ENCODE peak calls at places on chromosomes 4 and X, in five cellular contexts. C is sigmoid colon, T is GM13977, D is adrenal gland, R is mesothelial cell of epicardium. B is an unnamed sample.
A peak's percentile ranks its signal among the peaks of the same experiment; 100 is the strongest.

GRCh38 chr4:113591982-113592381 is 169.6 kb downstream of the CAMK2D start:
- DNase-seq in D (no peak), T (no peak), C (no peak), R (no peak), B (no peak)

GRCh38 chr4:169270156-169270809 is 473 bp downstream of the SH3RF1 start:
- DNase-seq in T (peak; percentile 78), C (peak; percentile 70), D (peak; percentile 76), R (peak; percentile 34), B (peak; percentile 42)

GRCh38 chrX:102560423-102561068 is 38.8 kb upstream of the ARMCX5 start:
- DNase-seq in C (no peak), R (no peak), T (no peak), D (no peak), B (no peak)

GRCh38 chr4:111630705-111631104 is 514.5 kb upstream of the FAM241A start:
- DNase-seq in C (no peak), R (no peak), D (no peak), T (no peak), B (no peak)

GRCh38 chr4:10655968-10656367 is 28.6 kb downstream of the CLNK start:
- DNase-seq in D (no peak), C (no peak), R (no peak), T (no peak), B (no peak)

GRCh38 chr4:768995-769394 is 56.9 kb downstream of the CPLX1 start:
- DNase-seq in R (no peak), T (no peak), C (no peak), D (no peak), B (no peak)

GRCh38 chr4:65071532-65071931 is 598.8 kb downstream of the EPHA5 start:
- DNase-seq in D (no peak), C (no peak), T (no peak), R (no peak), B (no peak)

GRCh38 chrX:40156472-40157227 is 58.9 kb upstream of the BCOR start:
- DNase-seq in T (no peak), D (no peak), R (no peak), C (no peak), B (no peak)

GRCh38 chr4:65738134-65738533 is 67.8 kb upstream of the EPHA5 start:
- DNase-seq in C (no peak), R (no peak), D (no peak), T (no peak), B (no peak)

GRCh38 chrX:70455366-70456202 is 10.9 kb downstream of the DLG3 start:
- DNase-seq in T (peak; percentile 44), D (no peak), R (no peak), C (no peak), B (no peak)

GRCh38 chr4:137474711-137475301 is 57.5 kb downstream of the PCDH18 start:
- DNase-seq in D (peak; percentile 16), R (no peak), C (no peak), T (no peak), B (no peak)

GRCh38 chr4:127759893-127760292 is 22.2 kb upstream of the HSPA4L start:
- DNase-seq in C (no peak), D (no peak), R (no peak), T (no peak), B (no peak)

GRCh38 chr4:150149381-150149780 is 71.1 kb downstream of the DCLK2 start:
- DNase-seq in T (no peak), C (no peak), R (no peak), D (peak; percentile 53), B (no peak)

GRCh38 chr4:86972997-86973396 is 38.2 kb downstream of the AFF1 start:
- DNase-seq in R (no peak), T (no peak), C (no peak), D (peak; percentile 61), B (no peak)

GRCh38 chr4:71648923-71649322 is 135.0 kb downstream of the GC start:
- DNase-seq in D (no peak), C (no peak), R (no peak), T (no peak), B (no peak)

GRCh38 chrX:46913710-46914109 is 1.5 kb downstream of the JADE3 start:
- DNase-seq in R (no peak), T (no peak), D (peak; percentile 77), C (no peak), B (no peak)

GRCh38 chrX:64975989-64976672 is at the start of gene ZC4H2:
- DNase-seq in D (peak; percentile 82), R (peak; percentile 39), C (peak; percentile 85), T (peak; percentile 59), B (peak; percentile 38)

GRCh38 chr4:44196796-44197195 is 251.8 kb downstream of the KCTD8 start:
- DNase-seq in D (no peak), R (no peak), C (no peak), T (no peak), B (no peak)

GRCh38 chr4:6093671-6094070 is 75.4 kb upstream of the C4orf50 start:
- DNase-seq in C (peak; percentile 19), D (no peak), R (no peak), T (no peak), B (no peak)

GRCh38 chr4:95124906-95125504 is 367.2 kb downstream of the BMPR1B start:
- DNase-seq in T (no peak), D (peak; percentile 35), R (no peak), C (no peak), B (no peak)

GRCh38 chr4:7309636-7310035 is 117.3 kb downstream of the SORCS2 start:
- DNase-seq in D (no peak), R (no peak), T (no peak), C (no peak), B (no peak)

GRCh38 chrX:53666171-53666570 is 20.3 kb downstream of the HUWE1 start:
- DNase-seq in C (no peak), T (no peak), D (no peak), R (no peak), B (no peak)

GRCh38 chr4:60992037-60992436 is 208.1 kb upstream of the ADGRL3 start:
- DNase-seq in D (no peak), T (no peak), R (no peak), C (no peak), B (no peak)

GRCh38 chrX:1420371-1420770 is 28.5 kb upstream of the SLC25A6 start:
- DNase-seq in R (no peak), T (no peak), D (no peak), C (peak; percentile 57), B (no peak)

GRCh38 chr4:7043521-7044414 is 596 bp downstream of the TADA2B start:
- DNase-seq in C (peak; percentile 79), R (no peak), T (no peak), D (peak; percentile 60), B (peak; percentile 55)

GRCh38 chr4:118772149-118773081 is 63.5 kb downstream of the SEC24D start:
- DNase-seq in R (no peak), T (peak; percentile 33), D (no peak), C (no peak), B (no peak)

GRCh38 chr4:10623241-10623640 is 61.3 kb downstream of the CLNK start:
- DNase-seq in R (no peak), T (no peak), C (no peak), D (no peak), B (no peak)

GRCh38 chr4:105548483-105548882 is 3.9 kb upstream of the ARHGEF38 start:
- DNase-seq in T (no peak), R (no peak), C (no peak), D (no peak), B (no peak)

DNA sequence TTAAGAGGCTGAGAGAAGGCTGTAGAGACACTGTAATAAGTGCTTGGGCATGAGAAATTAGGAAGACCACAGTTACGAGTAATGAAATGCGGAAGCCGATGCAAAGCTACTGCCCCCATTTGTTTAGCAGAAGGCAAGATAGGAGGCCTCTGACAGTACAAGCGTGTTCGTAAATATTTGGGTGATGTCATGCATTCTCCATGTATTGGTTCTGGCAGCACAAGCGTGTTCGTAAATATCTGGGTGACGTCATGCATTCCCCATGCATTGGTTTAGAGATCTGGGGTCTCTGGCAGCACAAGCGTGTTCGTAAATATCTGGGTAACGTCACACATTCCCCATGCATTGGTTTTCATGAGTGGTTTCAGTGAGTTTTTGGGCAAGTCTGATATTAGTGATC is 661.5 kb upstream of the FRG1 start:
- DNase-seq in C (no peak), D (no peak), R (no peak), T (no peak), B (no peak)
- TF ChIP-seq CTCF in C (no peak), D (no peak), R (no peak), T (no peak), B (no peak)

GRCh38 chrX:24150051-24150790 is 692 bp downstream of the ZFX start:
- DNase-seq in C (peak; percentile 97), R (peak; percentile 88), D (peak; percentile 84), T (peak; percentile 96), B (peak; percentile 72)
- TF ChIP-seq CTCF in C (peak; percentile 13), R (peak; percentile 36), D (peak; percentile 52), T (peak; percentile 51), B (no peak)

DNA sequence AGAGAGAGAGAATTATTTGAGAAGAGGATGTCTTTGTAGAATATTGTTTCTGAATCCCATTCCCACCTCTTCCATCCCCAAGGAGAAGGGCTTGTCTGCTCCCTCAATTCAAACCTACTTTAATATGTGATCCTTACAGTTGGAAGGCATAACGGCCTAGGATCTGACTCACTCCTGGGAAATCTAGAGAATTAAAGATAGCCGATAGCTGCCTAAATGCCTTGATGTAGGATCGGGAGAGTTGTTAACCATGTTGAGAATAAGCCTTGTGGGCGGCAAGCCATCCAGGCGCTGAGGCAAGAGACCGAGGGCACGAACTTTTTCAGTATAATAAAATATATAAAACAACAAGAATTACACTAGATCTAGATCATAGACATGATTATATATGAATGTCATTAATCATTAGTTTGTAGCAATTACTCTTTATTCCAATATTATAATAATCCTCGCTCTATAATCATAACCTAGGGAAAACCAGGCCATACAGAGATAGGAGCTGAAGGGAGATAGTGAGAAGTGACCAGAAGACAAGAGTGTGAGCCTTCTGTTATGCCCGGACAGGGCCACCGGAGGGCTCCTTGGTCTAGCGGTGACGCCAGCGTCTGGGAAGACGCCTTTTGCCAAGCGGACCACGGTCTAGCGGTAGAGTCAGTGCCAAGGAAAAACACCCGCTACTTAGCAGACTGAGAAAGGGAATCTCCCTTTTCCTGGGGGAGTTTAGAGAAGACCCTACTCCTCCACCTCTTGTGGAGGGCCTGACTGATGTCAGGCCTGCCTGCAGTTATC is 13.5 kb downstream of the EMCN start:
- DNase-seq in D (no peak), R (no peak), T (no peak), C (no peak), B (no peak)
- TF ChIP-seq CTCF in D (no peak), R (no peak), T (no peak), C (no peak), B (no peak)

GRCh38 chr4:4986856-4987255 is 32.4 kb downstream of the CYTL1 start:
- DNase-seq in R (no peak), T (no peak), C (no peak), D (no peak), B (no peak)

GRCh38 chr4:4984186-4984585 is 35.1 kb downstream of the CYTL1 start:
- DNase-seq in C (no peak), T (no peak), R (no peak), D (no peak), B (no peak)

GRCh38 chr4:4985036-4985435 is 34.2 kb downstream of the CYTL1 start:
- DNase-seq in D (no peak), R (no peak), T (no peak), C (no peak), B (no peak)

GRCh38 chr4:4987656-4988055 is 31.6 kb downstream of the CYTL1 start:
- DNase-seq in T (no peak), R (no peak), C (no peak), D (no peak), B (no peak)

DNA sequence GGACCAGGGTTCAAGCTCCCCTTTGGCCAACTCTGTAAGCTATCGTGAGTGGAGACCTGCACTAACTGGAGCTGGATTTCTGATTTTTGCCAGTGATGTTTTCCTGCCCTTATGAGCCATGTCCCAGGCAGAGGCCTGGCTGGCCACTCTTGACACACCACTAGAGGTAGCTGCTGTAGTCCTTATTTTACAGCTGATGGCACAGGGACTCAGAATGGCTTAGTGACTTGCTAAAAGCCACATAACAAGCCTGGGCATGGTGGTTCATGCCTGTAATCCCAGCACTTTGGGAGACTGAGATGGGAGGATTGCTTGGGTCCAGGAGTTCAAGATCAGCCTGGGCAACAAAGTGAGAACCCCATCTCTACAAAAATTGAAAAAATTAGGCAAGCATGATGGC is 33.4 kb downstream of the CYTL1 start:
- DNase-seq in T (no peak), D (no peak), R (no peak), C (no peak), B (no peak)
- TF ChIP-seq CTCF in T (no peak), D (no peak), R (no peak), C (no peak), B (no peak)